ENCODE peak calls at places on chromosomes 1 and 21, in four cellular contexts. G, H, Y and K are unnamed samples. For H3K9me3, the result is how much of the 10 kb centered on the place peaks cover.

GRCh38 chr1:25904942-25905679 is 1.1 kb downstream of the STMN1 start:
- DNase-seq in H (peak), Y (peak), G (peak), K (peak)

GRCh38 chr1:119008483-119009299 is 20.5 kb upstream of the TBX15 start:
- DNase-seq in G (peak), Y (no peak), H (no peak), K (peak)

GRCh38 chr1:44318097-44319088 is 36.7 kb downstream of the ERI3 start:
- DNase-seq in Y (no peak), H (peak), G (peak), K (peak)

GRCh38 chr1:21397813-21398188 is 42.1 kb upstream of the NBPF3 start:
- DNase-seq in G (peak), Y (no peak), H (peak), K (no peak)

GRCh38 chr1:234237416-234237815 is 135.8 kb upstream of the COA6 start:
- DNase-seq in G (no peak), Y (no peak), H (no peak), K (no peak)

GRCh38 chr1:214031267-214031650 is 43.5 kb downstream of the PROX1 start:
- DNase-seq in G (no peak), H (no peak), Y (no peak), K (no peak)

GRCh38 chr1:15736035-15736665 is at the start of gene SLC25A34:
- DNase-seq in H (no peak), Y (peak), G (no peak), K (no peak)

GRCh38 chr1:19484793-19485361 is 462 bp downstream of the CAPZB start:
- DNase-seq in H (no peak), Y (no peak), G (peak), K (peak)

GRCh38 chr1:89171067-89171438 is 4.8 kb downstream of the GBP7 start:
- DNase-seq in Y (no peak), H (no peak), G (peak), K (no peak)

GRCh38 chr21:21385404-21385803 is 387.2 kb downstream of the NCAM2 start:
- DNase-seq in Y (no peak), G (peak), H (no peak), K (no peak)

GRCh38 chr1:220918285-220918951 is 39.2 kb downstream of the HLX start:
- DNase-seq in G (no peak), H (no peak), Y (no peak), K (no peak)

GRCh38 chr1:31751822-31752241 is 12.3 kb downstream of the ADGRB2 start:
- DNase-seq in Y (no peak), G (no peak), H (no peak), K (no peak)

GRCh38 chr1:75579046-75579445 is 31.9 kb downstream of the SLC44A5 start:
- DNase-seq in G (peak), H (no peak), Y (no peak), K (no peak)

GRCh38 chr1:40997096-40997495 is 17.6 kb downstream of the CTPS1 start:
- DNase-seq in G (no peak), H (no peak), Y (no peak), K (no peak)

GRCh38 chr21:31394309-31394708 is 50.2 kb upstream of the TIAM1 start:
- DNase-seq in G (no peak), H (no peak), Y (no peak), K (no peak)

GRCh38 chr1:39695011-39695410 is 3.8 kb upstream of the HPCAL4 start:
- DNase-seq in G (peak), H (no peak), Y (no peak), K (no peak)

GRCh38 chr1:96281491-96281890 is 440.1 kb upstream of the PTBP2 start:
- DNase-seq in G (no peak), H (no peak), Y (no peak), K (no peak)

GRCh38 chr1:46099215-46099614 is 33.2 kb downstream of the PIK3R3 start:
- DNase-seq in Y (no peak), H (no peak), G (no peak), K (no peak)
- H3K9me3 ChIP-seq in Y (under half), H (under half), G (under half), K (under half)

DNA sequence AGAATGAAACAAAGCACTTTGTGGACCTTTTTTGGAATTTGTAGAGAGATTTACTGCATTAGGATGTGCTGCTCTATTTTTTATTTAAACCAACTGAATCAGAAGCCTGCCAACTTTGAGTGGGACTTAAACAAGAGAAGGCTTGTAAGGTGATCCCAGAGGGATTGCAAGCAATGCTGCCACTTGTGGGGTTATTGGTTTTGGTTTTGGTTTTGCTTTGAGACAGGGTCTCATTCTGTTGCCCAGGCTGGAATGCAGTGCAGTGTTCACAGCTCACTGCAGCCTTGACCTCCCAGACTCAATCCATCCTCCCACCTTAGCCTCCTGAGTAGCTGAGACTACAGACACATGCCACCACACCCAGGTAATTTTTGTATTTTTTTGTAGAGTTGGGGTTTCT is 32.2 kb upstream of the GNG5 start:
- DNase-seq in H (no peak), Y (no peak), G (no peak), K (no peak)
- H3K4me3 ChIP-seq in H (no peak), Y (no peak), G (no peak), K (no peak)

GRCh38 chr1:242784074-242784473 is 259.6 kb upstream of the PLD5 start:
- DNase-seq in Y (no peak), H (no peak), G (no peak), K (no peak)

GRCh38 chr1:242788771-242789170 is 264.3 kb upstream of the PLD5 start:
- DNase-seq in G (no peak), Y (no peak), H (no peak), K (no peak)

GRCh38 chr1:242787968-242788367 is 263.5 kb upstream of the PLD5 start:
- DNase-seq in Y (no peak), H (no peak), G (no peak), K (no peak)

GRCh38 chr1:242784807-242785206 is 260.3 kb upstream of the PLD5 start:
- DNase-seq in G (no peak), H (no peak), Y (no peak), K (no peak)
- H3K27ac ChIP-seq in G (no peak), H (no peak), Y (no peak), K (no peak)

GRCh38 chr1:241519308-241520079 is at the start of gene FH:
- DNase-seq in G (peak), H (peak), Y (peak), K (peak)

GRCh38 chr1:241513378-241513777 is 6.2 kb downstream of the FH start:
- DNase-seq in G (no peak), H (no peak), Y (no peak), K (no peak)

GRCh38 chr1:241521718-241522117 is 2.2 kb upstream of the FH start:
- DNase-seq in H (no peak), Y (no peak), G (no peak), K (no peak)

GRCh38 chr1:241520080-241520465 is 518 bp upstream of the FH start:
- DNase-seq in G (no peak), H (no peak), Y (no peak), K (no peak)

DNA sequence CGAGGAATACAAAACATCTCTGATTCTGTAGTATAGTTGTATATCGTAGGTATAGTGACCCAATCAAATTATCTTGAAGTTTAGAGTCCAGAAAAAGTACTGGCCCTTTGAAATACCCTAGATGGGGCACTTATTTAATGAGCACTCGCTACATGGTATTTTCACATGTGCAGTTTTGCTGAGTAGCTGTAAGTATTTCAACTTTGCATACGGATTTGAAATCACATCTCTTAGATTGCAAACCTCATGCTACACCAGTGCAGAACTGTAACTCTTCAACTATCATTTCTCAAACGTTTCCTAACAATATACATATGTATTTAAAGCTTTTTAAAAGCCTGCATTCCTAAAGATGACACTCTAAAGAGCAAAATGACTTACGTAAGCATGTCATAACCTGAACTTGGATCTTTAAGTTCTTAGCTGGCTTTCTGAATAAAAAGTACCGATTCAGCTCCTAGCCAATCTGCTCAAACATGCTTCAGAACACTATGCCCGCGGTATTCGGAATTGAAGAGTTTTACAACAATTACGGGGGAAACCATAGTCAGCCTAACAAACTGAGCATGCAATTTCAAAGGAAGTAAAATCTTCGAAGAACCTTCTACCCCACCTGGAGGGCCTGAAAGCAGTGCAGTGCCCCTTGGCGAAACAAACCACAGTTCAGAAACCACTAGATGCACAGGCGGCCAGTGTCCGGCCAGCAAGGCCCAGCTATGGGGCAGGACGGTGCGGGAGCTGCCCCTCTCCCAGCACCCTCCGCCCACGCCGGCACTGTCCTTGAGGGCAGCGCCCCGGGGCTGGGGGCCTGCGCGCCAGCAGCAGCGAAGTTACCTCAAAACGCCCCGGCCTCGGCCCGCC is 878 bp downstream of the FH start:
- DNase-seq in G (peak), Y (no peak), H (no peak), K (peak)
- H3K9me3 ChIP-seq in G (under half), Y (under half), H (under half), K (under half)